ENCODE peak calls at places on chromosome 1, in eight cellular contexts. Z is SK-N-SH, N is WTC11, J is K562, D is endothelial cell of umbilical vein, E is HCT116, H is HepG2, W is A549. K is an unnamed sample.

GRCh38 chr1:41618871-41619270 is 134.4 kb upstream of the EDN2 start:
- DNase-seq in H (no peak), Z (no peak), W (no peak), J (no peak), N (no peak), E (no peak), D (no peak), K (no peak)

GRCh38 chr1:171484760-171485374 is 463 bp upstream of the PRRC2C start:
- DNase-seq in E (no peak), N (no peak), J (no peak), H (no peak), Z (peak), D (no peak), W (no peak), K (no peak)

GRCh38 chr1:47223921-47224675 is 7.9 kb downstream of the TAL1 start:
- DNase-seq in D (no peak), N (no peak), E (no peak), J (no peak), W (no peak), Z (no peak), H (no peak), K (no peak)

GRCh38 chr1:158101944-158102343 is 78.8 kb upstream of the CD1D start:
- DNase-seq in J (no peak), E (peak), D (peak), Z (no peak), W (no peak), H (no peak), N (no peak), K (no peak)

GRCh38 chr1:62887799-62888507 is 104.0 kb downstream of the ATG4C start:
- DNase-seq in H (no peak), J (no peak), W (no peak), D (no peak), N (no peak), Z (no peak), E (no peak), K (no peak)

GRCh38 chr1:7007902-7008301 is 222.6 kb downstream of the CAMTA1 start:
- DNase-seq in W (no peak), J (no peak), D (no peak), N (no peak), E (no peak), H (no peak), Z (no peak), K (no peak)

GRCh38 chr1:56147459-56147858 is 431.9 kb downstream of the PLPP3 start:
- DNase-seq in N (no peak), H (no peak), J (no peak), D (no peak), Z (no peak), E (no peak), W (no peak), K (no peak)

GRCh38 chr1:33267468-33268205 is 11.3 kb downstream of the ZNF362 start:
- DNase-seq in J (no peak), W (no peak), H (no peak), E (no peak), N (no peak), D (no peak), Z (no peak), K (no peak)

GRCh38 chr1:113605099-113605498 is 154.2 kb downstream of the PHTF1 start:
- DNase-seq in W (no peak), Z (no peak), J (no peak), D (no peak), E (no peak), N (no peak), H (no peak), K (no peak)

GRCh38 chr1:226719596-226720386 is 19.3 kb downstream of the ITPKB start:
- DNase-seq in N (no peak), J (no peak), H (no peak), W (no peak), Z (no peak), E (no peak), D (no peak), K (peak)

GRCh38 chr1:183908095-183908494 is 103.2 kb downstream of the RGL1 start:
- DNase-seq in D (no peak), W (no peak), E (no peak), H (no peak), J (no peak), Z (no peak), N (no peak), K (no peak)

GRCh38 chr1:199404191-199404590 is 623.3 kb upstream of the NR5A2 start:
- DNase-seq in Z (no peak), N (no peak), W (no peak), D (no peak), J (peak), E (no peak), H (no peak), K (no peak)

GRCh38 chr1:205921559-205921887 is 21.7 kb downstream of the SLC26A9 start:
- DNase-seq in J (no peak), W (no peak), H (no peak), N (no peak), E (no peak), D (no peak), Z (no peak), K (no peak)

GRCh38 chr1:231421971-231422797 is at the start of gene EGLN1:
- DNase-seq in N (peak), D (peak), E (peak), Z (peak), H (peak), J (peak), W (peak), K (peak)

GRCh38 chr1:110148961-110149360 is 1.3 kb upstream of the SLC6A17 start:
- DNase-seq in D (no peak), W (peak), N (no peak), J (no peak), H (no peak), E (peak), Z (no peak), K (peak)

GRCh38 chr1:61442456-61443013 is 282.4 kb downstream of the TM2D1 start:
- DNase-seq in Z (no peak), D (peak), H (no peak), N (no peak), J (no peak), E (no peak), W (no peak), K (no peak)

DNA sequence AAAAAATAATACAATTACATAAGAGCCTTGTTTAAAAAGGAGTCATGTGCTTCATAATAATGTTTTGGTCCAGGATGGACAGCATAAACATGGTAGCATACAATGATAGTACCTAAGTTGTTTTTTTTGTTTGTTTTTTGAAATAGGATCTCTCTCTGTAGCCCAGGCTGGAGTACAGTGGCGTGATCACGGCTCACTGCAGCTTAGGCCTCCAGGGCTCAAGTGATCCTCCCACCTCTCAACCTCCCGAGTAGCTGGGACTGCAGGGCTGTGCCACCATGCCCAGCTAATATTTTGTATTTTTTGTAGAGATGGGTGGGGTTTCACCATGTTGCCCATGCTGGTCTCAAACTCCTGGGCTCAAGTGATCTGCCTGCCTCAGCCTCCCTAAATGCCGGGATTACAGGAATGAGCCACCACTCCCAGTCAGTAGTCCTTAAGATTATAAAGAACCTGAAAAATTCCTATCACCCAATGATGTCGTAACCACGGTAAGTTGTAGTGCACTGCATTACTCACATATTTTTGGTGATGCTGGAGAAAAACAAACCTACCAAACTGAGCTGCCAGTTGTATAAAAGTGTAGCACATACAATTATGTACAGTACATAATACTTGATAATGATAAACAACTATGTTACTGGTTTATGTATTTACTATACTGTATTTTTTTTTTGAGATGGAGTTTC is 22.4 kb upstream of the RCOR3 start:
- DNase-seq in J (no peak), E (no peak), D (no peak), H (no peak), W (no peak), Z (no peak), N (no peak), K (no peak)
- TF ChIP-seq MAX in J (no peak), E (no peak), D (no peak), H (no peak), W (no peak), Z (no peak), N (no peak), K (no peak)

GRCh38 chr1:117671781-117672501 is 66.1 kb downstream of the TENT5C start:
- DNase-seq in E (no peak), W (no peak), D (peak), J (peak), N (peak), H (peak), Z (no peak), K (peak)
- TF ChIP-seq MAX in E (no peak), W (no peak), D (no peak), J (no peak), N (no peak), H (no peak), Z (no peak), K (no peak)

GRCh38 chr1:222249261-222249660 is 298.6 kb downstream of the HHIPL2 start:
- DNase-seq in W (no peak), Z (no peak), D (no peak), H (no peak), N (no peak), J (no peak), E (no peak), K (no peak)

GRCh38 chr1:222247811-222248310 is 300.0 kb downstream of the HHIPL2 start:
- DNase-seq in D (no peak), H (no peak), W (no peak), E (no peak), N (no peak), Z (no peak), J (no peak), K (no peak)

GRCh38 chr1:222243902-222244301 is 304.0 kb downstream of the HHIPL2 start:
- DNase-seq in N (no peak), J (no peak), D (no peak), H (no peak), W (no peak), Z (no peak), E (peak), K (no peak)

GRCh38 chr1:222250376-222250775 is 297.5 kb downstream of the HHIPL2 start:
- DNase-seq in J (no peak), D (no peak), N (no peak), E (no peak), Z (no peak), W (no peak), H (no peak), K (no peak)

GRCh38 chr1:222247081-222247480 is 300.8 kb downstream of the HHIPL2 start:
- DNase-seq in W (no peak), Z (no peak), N (no peak), E (no peak), H (no peak), D (no peak), J (no peak), K (no peak)
- TF ChIP-seq MAX in W (no peak), Z (no peak), N (no peak), E (no peak), H (no peak), D (no peak), J (no peak), K (no peak)

DNA sequence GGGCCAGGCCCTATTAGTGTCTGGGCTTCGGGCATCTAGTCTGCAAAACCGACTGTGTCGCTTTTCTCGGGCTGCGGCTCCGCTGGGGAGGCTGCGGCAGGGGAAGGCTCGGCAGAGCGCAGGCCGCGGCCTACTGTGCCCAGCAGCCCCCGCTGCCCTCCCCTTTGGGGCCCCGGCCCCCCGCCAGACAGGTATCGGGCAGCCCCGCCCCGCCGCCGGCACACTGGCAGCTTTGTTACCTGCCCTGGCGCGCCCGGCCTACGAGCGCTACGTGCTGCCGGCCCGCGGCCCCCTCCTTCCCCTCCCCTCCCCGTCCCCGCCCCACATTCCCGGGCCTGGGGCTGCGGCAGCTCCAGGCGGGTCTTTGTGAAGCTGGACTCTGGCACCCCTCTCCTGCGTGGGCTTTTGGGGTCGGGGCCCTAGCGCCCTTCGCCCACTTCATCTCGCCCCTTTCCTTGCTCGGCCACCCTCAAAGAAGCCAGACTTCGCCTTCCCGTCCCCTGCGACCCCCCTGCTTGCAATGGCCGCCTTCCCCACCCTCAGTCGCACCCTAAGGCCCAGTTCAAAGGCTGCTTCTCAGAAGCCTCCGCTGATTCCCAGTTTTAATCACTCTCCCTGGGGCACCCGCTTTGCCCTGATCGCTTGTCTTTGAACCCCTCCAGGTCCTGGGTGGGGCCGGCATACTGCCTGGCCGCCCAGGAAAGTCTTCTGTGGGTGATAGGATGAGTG is 48.9 kb upstream of the SLC2A1 start:
- DNase-seq in Z (no peak), E (no peak), N (peak), J (no peak), D (no peak), H (no peak), W (no peak), K (no peak)
- TF ChIP-seq MAX in Z (no peak), E (no peak), N (peak), J (no peak), D (no peak), H (no peak), W (no peak), K (no peak)

DNA sequence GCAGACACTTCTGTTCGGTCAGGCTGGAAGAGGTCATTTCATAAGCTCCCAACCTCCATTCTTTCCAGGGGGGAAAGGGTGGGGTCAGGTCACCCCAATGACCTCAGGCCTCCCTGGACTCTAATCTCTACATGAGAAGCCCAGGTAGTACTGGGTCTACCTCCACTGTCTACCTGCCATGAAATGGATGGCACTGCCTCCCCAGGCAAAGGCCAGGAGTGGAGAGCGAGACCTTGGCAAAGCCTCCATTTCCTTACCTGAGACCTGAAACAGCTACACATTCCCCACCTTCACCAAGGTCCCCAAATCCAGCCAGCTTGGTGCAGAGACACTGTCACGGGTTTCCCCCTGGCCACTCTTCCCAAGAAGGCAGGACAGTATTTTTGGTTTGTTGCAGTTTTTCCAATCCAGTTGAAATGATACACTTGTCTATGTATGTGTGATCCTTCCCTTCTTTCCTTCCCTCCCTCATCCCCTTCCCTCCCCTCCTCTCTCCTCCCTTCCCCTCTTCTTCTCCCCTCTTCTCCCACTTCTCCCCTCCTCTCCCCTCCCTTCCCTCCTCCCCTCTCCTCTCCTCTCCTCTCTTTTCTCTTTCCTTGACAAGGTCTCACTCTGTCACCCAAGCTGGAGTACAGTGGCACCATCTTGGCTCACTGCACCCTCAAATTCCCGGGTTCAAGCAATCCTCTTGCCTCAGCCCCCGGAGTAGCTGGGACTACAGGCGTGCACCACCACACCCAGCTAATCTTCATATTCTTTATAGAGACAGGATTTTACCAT is 16.1 kb downstream of the BTG2 start:
- DNase-seq in D (no peak), N (no peak), Z (no peak), E (no peak), W (no peak), J (no peak), H (no peak), K (no peak)
- TF ChIP-seq MAX in D (no peak), N (peak), Z (no peak), E (no peak), W (no peak), J (no peak), H (no peak), K (no peak)

DNA sequence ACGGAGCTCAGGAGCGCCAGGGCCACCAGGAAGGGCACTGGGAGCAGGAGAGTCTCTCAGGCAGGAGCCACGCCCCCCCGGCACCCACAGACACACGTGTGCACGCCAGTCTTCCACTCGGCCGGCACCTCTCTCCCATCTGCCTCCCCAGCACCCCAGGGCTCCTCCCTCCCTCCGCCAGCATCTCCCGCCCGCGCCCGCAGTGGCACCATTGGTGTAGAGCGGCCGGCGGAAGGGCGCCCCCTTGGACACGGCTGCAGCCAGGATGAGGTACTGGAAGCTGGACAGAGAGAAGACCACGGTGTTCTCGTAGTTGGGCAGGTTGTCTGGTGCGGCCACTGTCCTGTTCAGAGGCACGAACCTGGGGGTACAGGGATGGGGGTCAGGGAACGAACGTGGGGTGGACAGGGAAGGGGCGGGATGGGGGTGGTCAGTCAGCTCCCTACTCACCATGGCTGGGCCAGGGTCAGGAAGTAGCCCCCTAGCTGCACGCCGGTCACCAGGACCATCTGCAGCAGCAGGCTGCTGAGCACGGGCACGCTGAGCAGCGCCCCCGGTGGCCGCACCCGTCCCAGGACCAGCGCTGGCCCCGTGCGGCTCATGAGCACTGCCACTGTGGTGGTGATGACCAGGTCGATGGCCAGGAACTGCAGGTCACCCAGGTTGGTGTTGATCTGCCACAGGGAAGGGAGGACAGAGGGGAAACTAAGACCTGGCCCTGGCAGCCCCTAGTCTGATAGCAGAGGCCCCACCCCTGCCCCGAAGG is 6.4 kb upstream of the MFAP2 start:
- DNase-seq in N (peak), J (peak), H (no peak), Z (peak), E (no peak), W (peak), D (no peak), K (peak)
- TF ChIP-seq MAX in N (no peak), J (no peak), H (no peak), Z (no peak), E (no peak), W (no peak), D (no peak), K (no peak)

DNA sequence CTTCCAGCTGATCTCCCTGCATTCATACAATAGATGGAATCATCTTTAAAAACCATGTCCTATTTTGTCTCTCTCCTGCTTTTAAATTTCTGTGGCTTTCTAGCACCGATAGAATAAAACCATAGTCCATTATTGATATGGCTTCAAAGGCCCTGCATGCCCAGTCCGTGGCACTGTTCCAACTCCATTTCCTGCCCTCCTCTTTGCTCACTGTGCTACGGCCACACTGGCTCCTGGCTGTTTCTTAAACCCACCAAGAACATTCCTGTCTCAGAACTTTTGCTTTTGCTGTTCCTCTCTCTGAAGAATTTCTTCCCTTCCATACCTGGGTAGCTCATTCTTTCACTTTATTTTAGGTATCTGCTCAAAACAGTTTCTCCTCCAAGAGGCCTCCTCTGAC is 7.2 kb downstream of the SLAMF1 start:
- DNase-seq in H (no peak), D (peak), N (no peak), E (no peak), Z (no peak), W (no peak), J (no peak), K (peak)
- TF ChIP-seq MAX in H (no peak), D (no peak), N (no peak), E (no peak), Z (no peak), W (no peak), J (no peak), K (no peak)